ENCODE peak calls at places on chromosomes 16 and 17, in nine cellular contexts. One of them, this sample, is unnamed.

GRCh38 chr17:49069585-49070273 is 62.8 kb upstream of the B4GALNT2 start:
- DNase-seq in HTR-8/SVneo: no peak
- DNase-seq in NCI-H1694 treated with DMSO at 0.1 percent for 48 hours: no peak
- DNase-seq in GM04504: no peak
- DNase-seq in HL-60: no peak
- DNase-seq in cardiac fibroblast: peak; percentile 54
- DNase-seq in heart left ventricle: no peak
- DNase-seq in GF-D8: no peak
- DNase-seq in renal cortical epithelial cell: peak; percentile 10
- DNase-seq in this sample: no peak

GRCh38 chr17:30344283-30345088 is 10.6 kb upstream of the TMIGD1 start:
- DNase-seq in GF-D8: peak; percentile 85
- DNase-seq in heart left ventricle: peak; percentile 52
- DNase-seq in HL-60: peak; percentile 100
- DNase-seq in HTR-8/SVneo: no peak
- DNase-seq in NCI-H1694 treated with DMSO at 0.1 percent for 48 hours: peak; percentile 14
- DNase-seq in cardiac fibroblast: peak; percentile 83
- DNase-seq in GM04504: no peak
- DNase-seq in renal cortical epithelial cell: peak; percentile 97
- DNase-seq in this sample: peak; percentile 100

GRCh38 chr17:79583475-79583874 is 27.4 kb downstream of the RBFOX3 start:
- DNase-seq in cardiac fibroblast: no peak
- DNase-seq in renal cortical epithelial cell: no peak
- DNase-seq in HTR-8/SVneo: no peak
- DNase-seq in heart left ventricle: no peak
- DNase-seq in NCI-H1694 treated with DMSO at 0.1 percent for 48 hours: no peak
- DNase-seq in HL-60: no peak
- DNase-seq in GM04504: no peak
- DNase-seq in GF-D8: no peak
- DNase-seq in this sample: no peak

GRCh38 chr17:59558039-59558438 is 7.4 kb upstream of the DHX40 start:
- DNase-seq in HTR-8/SVneo: no peak
- DNase-seq in GF-D8: no peak
- DNase-seq in renal cortical epithelial cell: no peak
- DNase-seq in HL-60: no peak
- DNase-seq in cardiac fibroblast: no peak
- DNase-seq in GM04504: no peak
- DNase-seq in NCI-H1694 treated with DMSO at 0.1 percent for 48 hours: no peak
- DNase-seq in heart left ventricle: no peak
- DNase-seq in this sample: no peak

GRCh38 chr16:50238868-50239301 is 27.5 kb upstream of the ADCY7 start:
- DNase-seq in renal cortical epithelial cell: no peak
- DNase-seq in NCI-H1694 treated with DMSO at 0.1 percent for 48 hours: no peak
- DNase-seq in GF-D8: no peak
- DNase-seq in cardiac fibroblast: no peak
- DNase-seq in heart left ventricle: no peak
- DNase-seq in GM04504: no peak
- DNase-seq in HL-60: no peak
- DNase-seq in HTR-8/SVneo: no peak
- DNase-seq in this sample: no peak

GRCh38 chr16:48507886-48508285 is 102.1 kb downstream of the N4BP1 start:
- DNase-seq in GM04504: no peak
- DNase-seq in heart left ventricle: no peak
- DNase-seq in HL-60: no peak
- DNase-seq in GF-D8: no peak
- DNase-seq in renal cortical epithelial cell: no peak
- DNase-seq in NCI-H1694 treated with DMSO at 0.1 percent for 48 hours: no peak
- DNase-seq in cardiac fibroblast: no peak
- DNase-seq in HTR-8/SVneo: no peak
- DNase-seq in this sample: no peak

GRCh38 chr17:1865252-1866037 is 35.6 kb downstream of the RPA1 start:
- DNase-seq in heart left ventricle: no peak
- DNase-seq in renal cortical epithelial cell: peak; percentile 19
- DNase-seq in cardiac fibroblast: peak; percentile 62
- DNase-seq in GM04504: no peak
- DNase-seq in HL-60: no peak
- DNase-seq in NCI-H1694 treated with DMSO at 0.1 percent for 48 hours: peak; percentile 25
- DNase-seq in GF-D8: no peak
- DNase-seq in HTR-8/SVneo: peak; percentile 57
- DNase-seq in this sample: peak; percentile 30

GRCh38 chr17:8702996-8703395 is 41.6 kb downstream of the CCDC42 start:
- DNase-seq in cardiac fibroblast: no peak
- DNase-seq in GM04504: no peak
- DNase-seq in GF-D8: no peak
- DNase-seq in HL-60: no peak
- DNase-seq in heart left ventricle: no peak
- DNase-seq in NCI-H1694 treated with DMSO at 0.1 percent for 48 hours: no peak
- DNase-seq in renal cortical epithelial cell: no peak
- DNase-seq in HTR-8/SVneo: no peak
- DNase-seq in this sample: no peak

GRCh38 chr16:17921357-17921978 is 415.1 kb downstream of the NPIPA8 start:
- DNase-seq in HL-60: peak; percentile 13
- DNase-seq in heart left ventricle: no peak
- DNase-seq in renal cortical epithelial cell: no peak
- DNase-seq in HTR-8/SVneo: no peak
- DNase-seq in GF-D8: no peak
- DNase-seq in NCI-H1694 treated with DMSO at 0.1 percent for 48 hours: no peak
- DNase-seq in GM04504: no peak
- DNase-seq in cardiac fibroblast: peak; percentile 14
- DNase-seq in this sample: peak; percentile 15

GRCh38 chr17:69643686-69644085 is 229.2 kb downstream of the MAP2K6 start:
- DNase-seq in GF-D8: no peak
- DNase-seq in HL-60: no peak
- DNase-seq in renal cortical epithelial cell: no peak
- DNase-seq in GM04504: no peak
- DNase-seq in heart left ventricle: no peak
- DNase-seq in cardiac fibroblast: peak; percentile 71
- DNase-seq in HTR-8/SVneo: no peak
- DNase-seq in NCI-H1694 treated with DMSO at 0.1 percent for 48 hours: no peak
- DNase-seq in this sample: no peak

GRCh38 chr17:1906622-1907021 is 76.8 kb downstream of the RPA1 start:
- DNase-seq in HL-60: no peak
- DNase-seq in heart left ventricle: no peak
- DNase-seq in HTR-8/SVneo: peak; percentile 24
- DNase-seq in GM04504: no peak
- DNase-seq in renal cortical epithelial cell: no peak
- DNase-seq in GF-D8: no peak
- DNase-seq in NCI-H1694 treated with DMSO at 0.1 percent for 48 hours: no peak
- DNase-seq in cardiac fibroblast: no peak
- DNase-seq in this sample: no peak

GRCh38 chr16:86353934-86354333 is 156.4 kb upstream of the FOXF1 start:
- DNase-seq in heart left ventricle: no peak
- DNase-seq in GF-D8: no peak
- DNase-seq in HTR-8/SVneo: no peak
- DNase-seq in renal cortical epithelial cell: no peak
- DNase-seq in NCI-H1694 treated with DMSO at 0.1 percent for 48 hours: no peak
- DNase-seq in cardiac fibroblast: no peak
- DNase-seq in HL-60: no peak
- DNase-seq in GM04504: no peak
- DNase-seq in this sample: no peak

GRCh38 chr16:55643161-55643970 is 12.4 kb upstream of the SLC6A2 start:
- DNase-seq in HL-60: no peak
- DNase-seq in GM04504: no peak
- DNase-seq in cardiac fibroblast: peak; percentile 42
- DNase-seq in GF-D8: no peak
- DNase-seq in NCI-H1694 treated with DMSO at 0.1 percent for 48 hours: no peak
- DNase-seq in renal cortical epithelial cell: no peak
- DNase-seq in heart left ventricle: no peak
- DNase-seq in HTR-8/SVneo: no peak
- DNase-seq in this sample: no peak

GRCh38 chr17:39617446-39618251 is 9.1 kb upstream of the PPP1R1B start:
- DNase-seq in cardiac fibroblast: peak; percentile 28
- DNase-seq in heart left ventricle: peak; percentile 76
- DNase-seq in HL-60: peak; percentile 60
- DNase-seq in GM04504: no peak
- DNase-seq in NCI-H1694 treated with DMSO at 0.1 percent for 48 hours: peak; percentile 72
- DNase-seq in HTR-8/SVneo: peak; percentile 79
- DNase-seq in renal cortical epithelial cell: peak; percentile 40
- DNase-seq in GF-D8: peak; percentile 45
- DNase-seq in this sample: peak; percentile 68

GRCh38 chr17:10771142-10771541 is 32.8 kb downstream of the TMEM238L start:
- DNase-seq in HL-60: no peak
- DNase-seq in GF-D8: no peak
- DNase-seq in GM04504: no peak
- DNase-seq in NCI-H1694 treated with DMSO at 0.1 percent for 48 hours: no peak
- DNase-seq in HTR-8/SVneo: no peak
- DNase-seq in renal cortical epithelial cell: no peak
- DNase-seq in cardiac fibroblast: no peak
- DNase-seq in heart left ventricle: no peak
- DNase-seq in this sample: no peak

GRCh38 chr16:56203052-56203451 is 11.8 kb downstream of the GNAO1 start:
- DNase-seq in HL-60: peak; percentile 32
- DNase-seq in GF-D8: no peak
- DNase-seq in heart left ventricle: no peak
- DNase-seq in GM04504: no peak
- DNase-seq in renal cortical epithelial cell: peak; percentile 4
- DNase-seq in NCI-H1694 treated with DMSO at 0.1 percent for 48 hours: peak; percentile 35
- DNase-seq in cardiac fibroblast: peak; percentile 28
- DNase-seq in HTR-8/SVneo: peak; percentile 14
- DNase-seq in this sample: no peak

GRCh38 chr16:75116081-75116910 is at the start of gene LDHD:
- DNase-seq in GM04504: no peak
- DNase-seq in heart left ventricle: peak; percentile 93
- DNase-seq in HL-60: no peak
- DNase-seq in GF-D8: no peak
- DNase-seq in NCI-H1694 treated with DMSO at 0.1 percent for 48 hours: no peak
- DNase-seq in cardiac fibroblast: peak; percentile 66
- DNase-seq in renal cortical epithelial cell: peak; percentile 54
- DNase-seq in HTR-8/SVneo: peak; percentile 95
- DNase-seq in this sample: peak; percentile 17

GRCh38 chr17:66301864-66302741 is at the start of gene PRKCA:
- DNase-seq in heart left ventricle: peak; percentile 89
- DNase-seq in renal cortical epithelial cell: no peak
- DNase-seq in GM04504: peak; percentile 49
- DNase-seq in HTR-8/SVneo: peak; percentile 86
- DNase-seq in cardiac fibroblast: peak; percentile 61
- DNase-seq in HL-60: peak; percentile 45
- DNase-seq in GF-D8: peak; percentile 37
- DNase-seq in NCI-H1694 treated with DMSO at 0.1 percent for 48 hours: no peak
- DNase-seq in this sample: peak; percentile 67

GRCh38 chr17:53721101-53721500 is 101.6 kb upstream of the KIF2B start:
- DNase-seq in GM04504: no peak
- DNase-seq in heart left ventricle: no peak
- DNase-seq in cardiac fibroblast: peak; percentile 3
- DNase-seq in renal cortical epithelial cell: peak; percentile 65
- DNase-seq in HTR-8/SVneo: no peak
- DNase-seq in HL-60: no peak
- DNase-seq in GF-D8: no peak
- DNase-seq in NCI-H1694 treated with DMSO at 0.1 percent for 48 hours: no peak
- DNase-seq in this sample: no peak

GRCh38 chr17:29349409-29349808 is 40.8 kb upstream of the TAOK1 start:
- DNase-seq in NCI-H1694 treated with DMSO at 0.1 percent for 48 hours: no peak
- DNase-seq in renal cortical epithelial cell: no peak
- DNase-seq in GM04504: no peak
- DNase-seq in heart left ventricle: no peak
- DNase-seq in HL-60: no peak
- DNase-seq in GF-D8: no peak
- DNase-seq in cardiac fibroblast: no peak
- DNase-seq in HTR-8/SVneo: no peak
- DNase-seq in this sample: no peak

GRCh38 chr17:66514227-66514806 is 211.9 kb downstream of the PRKCA start:
- DNase-seq in HL-60: no peak
- DNase-seq in HTR-8/SVneo: no peak
- DNase-seq in GM04504: no peak
- DNase-seq in renal cortical epithelial cell: no peak
- DNase-seq in NCI-H1694 treated with DMSO at 0.1 percent for 48 hours: no peak
- DNase-seq in cardiac fibroblast: peak; percentile 75
- DNase-seq in GF-D8: no peak
- DNase-seq in heart left ventricle: no peak
- DNase-seq in this sample: no peak

GRCh38 chr16:75071621-75072020 is 45.0 kb downstream of the LDHD start:
- DNase-seq in NCI-H1694 treated with DMSO at 0.1 percent for 48 hours: no peak
- DNase-seq in HTR-8/SVneo: no peak
- DNase-seq in HL-60: no peak
- DNase-seq in renal cortical epithelial cell: no peak
- DNase-seq in heart left ventricle: no peak
- DNase-seq in GF-D8: no peak
- DNase-seq in cardiac fibroblast: no peak
- DNase-seq in GM04504: no peak
- DNase-seq in this sample: no peak

GRCh38 chr17:72984925-72985322 is 107.6 kb downstream of the SLC39A11 start:
- DNase-seq in GF-D8: no peak
- DNase-seq in cardiac fibroblast: no peak
- DNase-seq in heart left ventricle: no peak
- DNase-seq in HL-60: no peak
- DNase-seq in renal cortical epithelial cell: no peak
- DNase-seq in GM04504: no peak
- DNase-seq in HTR-8/SVneo: no peak
- DNase-seq in NCI-H1694 treated with DMSO at 0.1 percent for 48 hours: no peak
- DNase-seq in this sample: no peak

GRCh38 chr17:72372185-72372584 is 251.4 kb downstream of the SOX9 start:
- DNase-seq in HTR-8/SVneo: no peak
- DNase-seq in cardiac fibroblast: peak; percentile 19
- DNase-seq in GM04504: no peak
- DNase-seq in NCI-H1694 treated with DMSO at 0.1 percent for 48 hours: no peak
- DNase-seq in GF-D8: no peak
- DNase-seq in renal cortical epithelial cell: no peak
- DNase-seq in heart left ventricle: no peak
- DNase-seq in HL-60: no peak
- DNase-seq in this sample: no peak

GRCh38 chr16:2297506-2297860 is 29.6 kb upstream of the RNPS1 start:
- DNase-seq in renal cortical epithelial cell: no peak
- DNase-seq in GF-D8: no peak
- DNase-seq in HL-60: no peak
- DNase-seq in GM04504: no peak
- DNase-seq in NCI-H1694 treated with DMSO at 0.1 percent for 48 hours: no peak
- DNase-seq in cardiac fibroblast: no peak
- DNase-seq in heart left ventricle: no peak
- DNase-seq in HTR-8/SVneo: no peak
- DNase-seq in this sample: no peak

GRCh38 chr17:41521574-41522261 is 3.0 kb upstream of the KRT15 start:
- DNase-seq in HL-60: no peak
- DNase-seq in heart left ventricle: peak; percentile 1
- DNase-seq in GM04504: peak; percentile 34
- DNase-seq in renal cortical epithelial cell: peak; percentile 81
- DNase-seq in NCI-H1694 treated with DMSO at 0.1 percent for 48 hours: no peak
- DNase-seq in HTR-8/SVneo: peak; percentile 73
- DNase-seq in cardiac fibroblast: peak; percentile 90
- DNase-seq in GF-D8: no peak
- DNase-seq in this sample: peak; percentile 49

GRCh38 chr17:27551701-27552466 is 79.1 kb upstream of the LGALS9 start:
- DNase-seq in GF-D8: no peak
- DNase-seq in cardiac fibroblast: peak; percentile 43
- DNase-seq in HL-60: no peak
- DNase-seq in renal cortical epithelial cell: peak; percentile 75
- DNase-seq in heart left ventricle: no peak
- DNase-seq in HTR-8/SVneo: no peak
- DNase-seq in GM04504: no peak
- DNase-seq in NCI-H1694 treated with DMSO at 0.1 percent for 48 hours: no peak
- DNase-seq in this sample: no peak

GRCh38 chr17:31512104-31512740 is 120.7 kb downstream of the RAB11FIP4 start:
- DNase-seq in GF-D8: no peak
- DNase-seq in HTR-8/SVneo: no peak
- DNase-seq in GM04504: no peak
- DNase-seq in cardiac fibroblast: no peak
- DNase-seq in renal cortical epithelial cell: no peak
- DNase-seq in NCI-H1694 treated with DMSO at 0.1 percent for 48 hours: no peak
- DNase-seq in heart left ventricle: no peak
- DNase-seq in HL-60: no peak
- DNase-seq in this sample: no peak

GRCh38 chr17:20966869-20967268 is 75.9 kb downstream of the USP22 start:
- DNase-seq in HL-60: no peak
- DNase-seq in NCI-H1694 treated with DMSO at 0.1 percent for 48 hours: no peak
- DNase-seq in HTR-8/SVneo: no peak
- DNase-seq in GM04504: no peak
- DNase-seq in GF-D8: no peak
- DNase-seq in renal cortical epithelial cell: no peak
- DNase-seq in cardiac fibroblast: no peak
- DNase-seq in heart left ventricle: no peak
- DNase-seq in this sample: no peak

GRCh38 chr16:48676836-48677235 is 66.9 kb upstream of the N4BP1 start:
- DNase-seq in HTR-8/SVneo: no peak
- DNase-seq in HL-60: peak; percentile 10
- DNase-seq in NCI-H1694 treated with DMSO at 0.1 percent for 48 hours: no peak
- DNase-seq in GF-D8: no peak
- DNase-seq in renal cortical epithelial cell: no peak
- DNase-seq in cardiac fibroblast: peak; percentile 49
- DNase-seq in GM04504: no peak
- DNase-seq in heart left ventricle: no peak
- DNase-seq in this sample: no peak

GRCh38 chr16:67449328-67449727 is 18.4 kb downstream of the HSD11B2 start:
- DNase-seq in NCI-H1694 treated with DMSO at 0.1 percent for 48 hours: no peak
- DNase-seq in HTR-8/SVneo: no peak
- DNase-seq in GM04504: no peak
- DNase-seq in HL-60: no peak
- DNase-seq in heart left ventricle: peak; percentile 88
- DNase-seq in cardiac fibroblast: no peak
- DNase-seq in GF-D8: no peak
- DNase-seq in renal cortical epithelial cell: no peak
- DNase-seq in this sample: no peak